ENCODE peak calls at places on chromosome 9, in ten cellular contexts. One of them, this sample, is unnamed.

GRCh38 chr9:1050125-1050895 is at the start of gene DMRT2:
- DNase-seq in tibial artery: peak; percentile 81
- DNase-seq in pancreas: peak; percentile 94
- DNase-seq in AG04450: no peak
- DNase-seq in HFF-Myc: peak; percentile 36
- DNase-seq in nephron progenitor cell: peak; percentile 86
- DNase-seq in fibroblast of mammary gland: peak; percentile 90
- DNase-seq in IMR-90: peak; percentile 43
- DNase-seq in coronary artery: no peak
- DNase-seq in foreskin fibroblast: peak; percentile 87
- DNase-seq in this sample: peak; percentile 84

GRCh38 chr9:68780377-68780707 is 75.3 kb downstream of the PIP5K1B start:
- DNase-seq in HFF-Myc: no peak
- DNase-seq in nephron progenitor cell: no peak
- DNase-seq in tibial artery: no peak
- DNase-seq in IMR-90: no peak
- DNase-seq in foreskin fibroblast: peak; percentile 1
- DNase-seq in coronary artery: no peak
- DNase-seq in pancreas: no peak
- DNase-seq in fibroblast of mammary gland: no peak
- DNase-seq in AG04450: no peak
- DNase-seq in this sample: no peak

GRCh38 chr9:21902112-21902511 is 92.1 kb downstream of the CDKN2A start:
- DNase-seq in foreskin fibroblast: no peak
- DNase-seq in IMR-90: peak; percentile 25
- DNase-seq in coronary artery: no peak
- DNase-seq in pancreas: no peak
- DNase-seq in AG04450: no peak
- DNase-seq in tibial artery: no peak
- DNase-seq in nephron progenitor cell: no peak
- DNase-seq in HFF-Myc: peak; percentile 56
- DNase-seq in fibroblast of mammary gland: peak; percentile 28
- DNase-seq in this sample: no peak

GRCh38 chr9:125405938-125406811 is 144.5 kb downstream of the GAPVD1 start:
- DNase-seq in HFF-Myc: no peak
- DNase-seq in tibial artery: no peak
- DNase-seq in IMR-90: peak; percentile 25
- DNase-seq in coronary artery: no peak
- DNase-seq in pancreas: no peak
- DNase-seq in nephron progenitor cell: no peak
- DNase-seq in AG04450: no peak
- DNase-seq in foreskin fibroblast: no peak
- DNase-seq in fibroblast of mammary gland: peak; percentile 66
- DNase-seq in this sample: no peak

GRCh38 chr9:126738553-126738952 is 66.3 kb upstream of the ZBTB43 start:
- DNase-seq in coronary artery: no peak
- DNase-seq in AG04450: no peak
- DNase-seq in foreskin fibroblast: no peak
- DNase-seq in tibial artery: no peak
- DNase-seq in IMR-90: no peak
- DNase-seq in fibroblast of mammary gland: no peak
- DNase-seq in HFF-Myc: no peak
- DNase-seq in nephron progenitor cell: no peak
- DNase-seq in pancreas: no peak
- DNase-seq in this sample: no peak

GRCh38 chr9:128882677-128883590 is 1.0 kb downstream of the LRRC8A start:
- DNase-seq in nephron progenitor cell: peak; percentile 31
- DNase-seq in foreskin fibroblast: no peak
- DNase-seq in tibial artery: no peak
- DNase-seq in AG04450: no peak
- DNase-seq in IMR-90: no peak
- DNase-seq in pancreas: peak; percentile 74
- DNase-seq in HFF-Myc: no peak
- DNase-seq in fibroblast of mammary gland: peak; percentile 25
- DNase-seq in coronary artery: no peak
- DNase-seq in this sample: no peak

GRCh38 chr9:132723809-132724208 is 53.5 kb downstream of the GTF3C4 start:
- DNase-seq in fibroblast of mammary gland: no peak
- DNase-seq in AG04450: no peak
- DNase-seq in coronary artery: peak; percentile 47
- DNase-seq in foreskin fibroblast: no peak
- DNase-seq in nephron progenitor cell: no peak
- DNase-seq in HFF-Myc: no peak
- DNase-seq in tibial artery: peak; percentile 39
- DNase-seq in IMR-90: no peak
- DNase-seq in pancreas: no peak
- DNase-seq in this sample: no peak

GRCh38 chr9:7237473-7238243 is 479.9 kb downstream of the KDM4C start:
- DNase-seq in HFF-Myc: no peak
- DNase-seq in IMR-90: peak; percentile 31
- DNase-seq in fibroblast of mammary gland: peak; percentile 97
- DNase-seq in foreskin fibroblast: no peak
- DNase-seq in tibial artery: no peak
- DNase-seq in AG04450: no peak
- DNase-seq in pancreas: no peak
- DNase-seq in nephron progenitor cell: no peak
- DNase-seq in coronary artery: no peak
- DNase-seq in this sample: no peak

GRCh38 chr9:94144394-94144793 is 60.1 kb downstream of the PTPDC1 start:
- DNase-seq in AG04450: no peak
- DNase-seq in nephron progenitor cell: no peak
- DNase-seq in HFF-Myc: no peak
- DNase-seq in IMR-90: no peak
- DNase-seq in pancreas: no peak
- DNase-seq in tibial artery: no peak
- DNase-seq in fibroblast of mammary gland: no peak
- DNase-seq in foreskin fibroblast: no peak
- DNase-seq in coronary artery: no peak
- DNase-seq in this sample: no peak

GRCh38 chr9:134344068-134344820 is 18.0 kb downstream of the RXRA start:
- DNase-seq in foreskin fibroblast: no peak
- DNase-seq in coronary artery: no peak
- DNase-seq in nephron progenitor cell: no peak
- DNase-seq in pancreas: no peak
- DNase-seq in fibroblast of mammary gland: peak; percentile 38
- DNase-seq in IMR-90: peak; percentile 9
- DNase-seq in HFF-Myc: no peak
- DNase-seq in tibial artery: peak; percentile 80
- DNase-seq in AG04450: no peak
- DNase-seq in this sample: no peak
- TF ChIP-seq CTCF in foreskin fibroblast: no peak
- TF ChIP-seq CTCF in coronary artery: no peak
- TF ChIP-seq CTCF in nephron progenitor cell: no peak
- TF ChIP-seq CTCF in pancreas: no peak
- TF ChIP-seq CTCF in fibroblast of mammary gland: peak; percentile 20
- TF ChIP-seq CTCF in IMR-90: no peak
- TF ChIP-seq CTCF in HFF-Myc: no peak
- TF ChIP-seq CTCF in tibial artery: no peak
- TF ChIP-seq CTCF in AG04450: peak; percentile 9
- TF ChIP-seq CTCF in this sample: no peak

DNA sequence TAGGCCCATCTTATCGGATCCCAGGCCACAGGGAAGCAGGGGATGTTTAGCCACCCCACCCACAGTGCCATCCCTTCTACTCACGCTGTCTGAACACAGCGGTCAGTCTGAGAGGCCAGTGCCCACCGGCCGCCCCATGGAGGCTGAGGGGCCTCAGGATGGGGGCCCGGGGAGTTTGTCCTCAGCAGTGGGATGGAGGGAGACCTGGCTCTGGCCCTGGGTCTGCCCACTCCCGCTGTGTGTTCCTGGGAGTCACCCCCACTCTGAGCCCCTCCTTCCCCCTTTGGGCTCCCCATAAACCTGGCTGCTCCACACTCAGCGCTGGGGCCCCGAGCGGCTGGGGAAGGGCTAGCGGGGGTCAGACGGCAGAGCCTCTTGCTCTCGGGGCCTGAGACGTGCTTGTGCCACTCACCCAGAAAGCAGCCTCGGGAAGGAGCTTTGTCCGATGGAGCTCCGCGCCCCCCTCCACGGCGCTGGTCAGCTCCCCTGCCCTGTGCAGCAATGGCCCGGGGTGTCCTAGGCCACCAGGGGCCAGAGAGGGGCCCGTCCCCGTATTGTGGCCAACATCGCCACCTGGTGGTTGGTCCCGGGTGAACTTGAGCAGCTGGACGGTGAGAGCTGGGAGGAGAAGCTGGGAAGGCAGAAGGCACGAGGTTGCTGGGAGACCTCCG is 10.9 kb upstream of the LAMC3 start:
- DNase-seq in coronary artery: no peak
- DNase-seq in IMR-90: peak; percentile 54
- DNase-seq in tibial artery: no peak
- DNase-seq in nephron progenitor cell: peak; percentile 95
- DNase-seq in foreskin fibroblast: no peak
- DNase-seq in fibroblast of mammary gland: peak; percentile 75
- DNase-seq in HFF-Myc: peak; percentile 38
- DNase-seq in pancreas: peak; percentile 69
- DNase-seq in AG04450: peak; percentile 18
- DNase-seq in this sample: no peak
- TF ChIP-seq CTCF in coronary artery: peak; percentile 18
- TF ChIP-seq CTCF in IMR-90: peak; percentile 82
- TF ChIP-seq CTCF in tibial artery: peak; percentile 54
- TF ChIP-seq CTCF in nephron progenitor cell: peak; percentile 81
- TF ChIP-seq CTCF in foreskin fibroblast: peak; percentile 78
- TF ChIP-seq CTCF in fibroblast of mammary gland: peak; percentile 75
- TF ChIP-seq CTCF in HFF-Myc: peak; percentile 81
- TF ChIP-seq CTCF in pancreas: peak; percentile 40
- TF ChIP-seq CTCF in AG04450: peak; percentile 78
- TF ChIP-seq CTCF in this sample: peak; percentile 82

GRCh38 chr9:38380230-38380871 is 12.2 kb upstream of the ALDH1B1 start:
- DNase-seq in foreskin fibroblast: no peak
- DNase-seq in HFF-Myc: no peak
- DNase-seq in fibroblast of mammary gland: no peak
- DNase-seq in tibial artery: no peak
- DNase-seq in AG04450: no peak
- DNase-seq in nephron progenitor cell: no peak
- DNase-seq in pancreas: no peak
- DNase-seq in coronary artery: no peak
- DNase-seq in IMR-90: peak; percentile 47
- DNase-seq in this sample: no peak

GRCh38 chr9:38385896-38386295 is 6.6 kb upstream of the ALDH1B1 start:
- DNase-seq in tibial artery: peak; percentile 51
- DNase-seq in pancreas: no peak
- DNase-seq in foreskin fibroblast: no peak
- DNase-seq in HFF-Myc: no peak
- DNase-seq in IMR-90: no peak
- DNase-seq in coronary artery: no peak
- DNase-seq in nephron progenitor cell: no peak
- DNase-seq in AG04450: no peak
- DNase-seq in fibroblast of mammary gland: no peak
- DNase-seq in this sample: no peak

GRCh38 chr9:38384990-38385848 is 7.3 kb upstream of the ALDH1B1 start:
- DNase-seq in fibroblast of mammary gland: no peak
- DNase-seq in foreskin fibroblast: no peak
- DNase-seq in HFF-Myc: no peak
- DNase-seq in tibial artery: peak; percentile 45
- DNase-seq in pancreas: no peak
- DNase-seq in nephron progenitor cell: no peak
- DNase-seq in IMR-90: no peak
- DNase-seq in AG04450: no peak
- DNase-seq in coronary artery: no peak
- DNase-seq in this sample: no peak

GRCh38 chr9:38380872-38381534 is 11.5 kb upstream of the ALDH1B1 start:
- DNase-seq in AG04450: no peak
- DNase-seq in foreskin fibroblast: no peak
- DNase-seq in IMR-90: no peak
- DNase-seq in pancreas: no peak
- DNase-seq in tibial artery: no peak
- DNase-seq in coronary artery: no peak
- DNase-seq in nephron progenitor cell: no peak
- DNase-seq in HFF-Myc: no peak
- DNase-seq in fibroblast of mammary gland: no peak
- DNase-seq in this sample: no peak

DNA sequence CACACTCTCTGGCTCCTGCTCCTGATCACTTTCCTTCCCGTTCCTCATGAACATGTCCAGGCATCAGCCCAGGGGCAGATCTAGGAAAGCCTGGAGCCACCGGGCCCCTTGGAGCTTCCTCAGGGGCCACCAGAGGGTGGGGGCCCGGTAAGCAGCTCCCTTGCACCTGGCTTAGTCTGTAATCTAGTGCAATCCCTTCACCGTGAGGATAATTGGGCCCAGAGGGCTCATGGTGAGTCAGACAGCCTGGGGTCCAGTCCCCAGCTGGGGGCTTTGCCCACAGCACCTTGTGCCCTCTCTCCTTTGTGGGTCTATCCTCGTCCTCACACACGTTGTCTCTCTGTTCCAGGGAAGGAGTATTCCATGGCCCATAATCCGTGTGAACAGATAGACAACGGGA is 10.4 kb upstream of the ALDH1B1 start:
- DNase-seq in coronary artery: no peak
- DNase-seq in IMR-90: no peak
- DNase-seq in tibial artery: no peak
- DNase-seq in foreskin fibroblast: no peak
- DNase-seq in nephron progenitor cell: no peak
- DNase-seq in HFF-Myc: no peak
- DNase-seq in pancreas: no peak
- DNase-seq in fibroblast of mammary gland: no peak
- DNase-seq in AG04450: no peak
- DNase-seq in this sample: no peak
- TF ChIP-seq CTCF in coronary artery: no peak
- TF ChIP-seq CTCF in IMR-90: no peak
- TF ChIP-seq CTCF in tibial artery: no peak
- TF ChIP-seq CTCF in foreskin fibroblast: no peak
- TF ChIP-seq CTCF in nephron progenitor cell: no peak
- TF ChIP-seq CTCF in HFF-Myc: no peak
- TF ChIP-seq CTCF in pancreas: no peak
- TF ChIP-seq CTCF in fibroblast of mammary gland: no peak
- TF ChIP-seq CTCF in AG04450: no peak
- TF ChIP-seq CTCF in this sample: no peak

GRCh38 chr9:86469476-86470087 is 115.4 kb upstream of the TUT7 start:
- DNase-seq in tibial artery: no peak
- DNase-seq in pancreas: no peak
- DNase-seq in nephron progenitor cell: no peak
- DNase-seq in IMR-90: no peak
- DNase-seq in HFF-Myc: no peak
- DNase-seq in fibroblast of mammary gland: no peak
- DNase-seq in foreskin fibroblast: no peak
- DNase-seq in coronary artery: no peak
- DNase-seq in AG04450: no peak
- DNase-seq in this sample: no peak

GRCh38 chr9:86470326-86470725 is 116.1 kb upstream of the TUT7 start:
- DNase-seq in AG04450: no peak
- DNase-seq in nephron progenitor cell: no peak
- DNase-seq in HFF-Myc: no peak
- DNase-seq in fibroblast of mammary gland: peak; percentile 27
- DNase-seq in foreskin fibroblast: no peak
- DNase-seq in tibial artery: no peak
- DNase-seq in coronary artery: no peak
- DNase-seq in IMR-90: peak; percentile 19
- DNase-seq in pancreas: no peak
- DNase-seq in this sample: no peak

DNA sequence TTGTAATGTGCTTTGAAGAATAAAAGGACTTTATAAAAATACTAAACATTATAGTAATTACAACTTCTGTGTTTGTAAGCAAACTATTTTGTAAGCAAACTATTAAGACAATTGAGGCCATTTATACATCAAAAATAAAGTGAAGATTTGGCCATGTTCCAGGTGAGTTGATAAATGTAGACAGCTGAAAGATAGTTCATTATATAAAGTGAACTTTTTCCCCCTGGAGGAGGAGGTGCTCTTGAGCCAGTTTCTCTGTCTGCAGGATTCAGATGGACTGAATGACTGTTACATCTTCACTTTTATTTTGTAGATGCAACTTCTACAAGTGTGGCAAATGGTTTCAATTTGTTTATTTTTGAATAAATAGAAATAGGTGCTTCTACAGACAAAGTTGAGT is 117.3 kb upstream of the TUT7 start:
- DNase-seq in tibial artery: no peak
- DNase-seq in foreskin fibroblast: no peak
- DNase-seq in HFF-Myc: no peak
- DNase-seq in coronary artery: no peak
- DNase-seq in IMR-90: no peak
- DNase-seq in AG04450: no peak
- DNase-seq in pancreas: no peak
- DNase-seq in fibroblast of mammary gland: no peak
- DNase-seq in nephron progenitor cell: no peak
- DNase-seq in this sample: no peak
- TF ChIP-seq CTCF in tibial artery: no peak
- TF ChIP-seq CTCF in foreskin fibroblast: no peak
- TF ChIP-seq CTCF in HFF-Myc: no peak
- TF ChIP-seq CTCF in coronary artery: no peak
- TF ChIP-seq CTCF in IMR-90: no peak
- TF ChIP-seq CTCF in AG04450: no peak
- TF ChIP-seq CTCF in pancreas: no peak
- TF ChIP-seq CTCF in fibroblast of mammary gland: no peak
- TF ChIP-seq CTCF in nephron progenitor cell: no peak
- TF ChIP-seq CTCF in this sample: no peak